ENCODE peak calls at places on chromosome X, in six cellular contexts. X, J, A, T, Y and S are unnamed samples.

GRCh38 chrX:81259714-81260395 is 58.0 kb downstream of the SH3BGRL start:
- DNase-seq in T (no peak), Y (no peak), J (no peak), A (no peak), X (no peak), S (no peak)

GRCh38 chrX:30023451-30023850 is 191.9 kb upstream of the MAGEB2 start:
- DNase-seq in X (no peak), J (no peak), T (no peak), Y (no peak), A (no peak), S (no peak)

GRCh38 chrX:46575991-46576392 is 2.4 kb downstream of the CHST7 start:
- DNase-seq in X (peak), Y (peak), J (no peak), A (no peak), T (peak), S (no peak)

GRCh38 chrX:128294198-128294597 is 242.0 kb upstream of the ACTRT1 start:
- DNase-seq in T (no peak), J (no peak), A (no peak), Y (no peak), X (no peak), S (no peak)

GRCh38 chrX:9147631-9148189 is 113.8 kb upstream of the FAM9B start:
- DNase-seq in Y (peak), J (no peak), X (no peak), T (no peak), A (no peak), S (no peak)

GRCh38 chrX:50905334-50905733 is 5.2 kb upstream of the BMP15 start:
- DNase-seq in A (no peak), T (no peak), X (no peak), J (no peak), Y (no peak), S (no peak)

GRCh38 chrX:12002876-12003275 is 135.4 kb upstream of the FRMPD4 start:
- DNase-seq in Y (no peak), A (no peak), T (no peak), X (no peak), J (no peak), S (no peak)

GRCh38 chrX:136176399-136176825 is 29.1 kb downstream of the FHL1 start:
- DNase-seq in T (peak), J (no peak), X (peak), Y (no peak), A (no peak), S (no peak)

GRCh38 chrX:48793935-48794334 is 7.5 kb downstream of the GATA1 start:
- DNase-seq in A (no peak), T (no peak), Y (no peak), J (no peak), X (no peak), S (no peak)

GRCh38 chrX:107711521-107712041 is 64.0 kb downstream of the TSC22D3 start:
- DNase-seq in T (no peak), J (no peak), Y (no peak), X (no peak), A (no peak), S (no peak)

GRCh38 chrX:147803948-147804347 is 107.8 kb upstream of the FMR1 start:
- DNase-seq in Y (no peak), J (no peak), T (no peak), X (no peak), A (no peak), S (no peak)

GRCh38 chrX:27775984-27776383 is 31.8 kb upstream of the MAGEB10 start:
- DNase-seq in T (no peak), A (no peak), Y (no peak), X (no peak), J (no peak), S (no peak)

GRCh38 chrX:68978211-68978780 is 149.5 kb downstream of the EFNB1 start:
- DNase-seq in Y (peak), A (no peak), J (no peak), X (no peak), T (no peak), S (no peak)

GRCh38 chrX:108304210-108304609 is 134.0 kb downstream of the COL4A6 start:
- DNase-seq in T (no peak), Y (peak), A (no peak), J (no peak), X (no peak), S (no peak)

GRCh38 chrX:132489256-132490085 is 633 bp upstream of the MBNL3 start:
- DNase-seq in X (peak), J (peak), A (no peak), Y (peak), T (peak), S (no peak)

GRCh38 chrX:132493095-132493494 is 4.3 kb upstream of the MBNL3 start:
- DNase-seq in J (no peak), Y (no peak), A (no peak), X (no peak), T (no peak), S (no peak)

GRCh38 chrX:132490086-132490419 is 1.2 kb upstream of the MBNL3 start:
- DNase-seq in T (no peak), A (no peak), Y (no peak), X (no peak), J (no peak), S (no peak)

GRCh38 chrX:132488819-132489255 is at the start of gene MBNL3:
- DNase-seq in T (peak), Y (peak), J (peak), X (peak), A (no peak), S (peak)

GRCh38 chrX:132491191-132491590 is 2.4 kb upstream of the MBNL3 start:
- DNase-seq in J (no peak), X (peak), Y (no peak), T (no peak), A (no peak), S (peak)
- TF ChIP-seq CTCF in J (no peak), X (no peak), Y (no peak), T (no peak), A (no peak), S (peak)

DNA sequence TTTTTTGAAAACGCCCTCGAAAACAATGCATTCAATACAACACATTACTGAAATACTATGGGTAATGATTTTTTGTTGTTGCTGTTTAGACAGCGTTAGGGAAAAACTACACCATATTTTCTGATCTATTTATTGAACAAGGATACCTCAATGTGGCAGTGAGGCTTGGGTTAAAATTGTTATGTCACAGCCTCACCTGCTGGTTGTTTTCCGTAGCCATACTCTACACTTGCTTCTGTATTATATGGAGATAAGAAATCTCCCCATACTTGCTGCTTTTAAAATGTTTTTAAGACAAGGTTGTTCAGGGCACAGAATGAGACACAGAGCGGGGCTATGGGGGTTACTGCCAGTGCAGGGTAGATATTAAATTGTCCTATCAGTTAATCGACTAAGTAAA is 221.6 kb upstream of the FTHL17 start:
- DNase-seq in T (no peak), J (no peak), Y (peak), X (no peak), A (no peak), S (no peak)
- TF ChIP-seq CTCF in T (no peak), J (no peak), Y (peak), X (no peak), A (peak), S (no peak)

DNA sequence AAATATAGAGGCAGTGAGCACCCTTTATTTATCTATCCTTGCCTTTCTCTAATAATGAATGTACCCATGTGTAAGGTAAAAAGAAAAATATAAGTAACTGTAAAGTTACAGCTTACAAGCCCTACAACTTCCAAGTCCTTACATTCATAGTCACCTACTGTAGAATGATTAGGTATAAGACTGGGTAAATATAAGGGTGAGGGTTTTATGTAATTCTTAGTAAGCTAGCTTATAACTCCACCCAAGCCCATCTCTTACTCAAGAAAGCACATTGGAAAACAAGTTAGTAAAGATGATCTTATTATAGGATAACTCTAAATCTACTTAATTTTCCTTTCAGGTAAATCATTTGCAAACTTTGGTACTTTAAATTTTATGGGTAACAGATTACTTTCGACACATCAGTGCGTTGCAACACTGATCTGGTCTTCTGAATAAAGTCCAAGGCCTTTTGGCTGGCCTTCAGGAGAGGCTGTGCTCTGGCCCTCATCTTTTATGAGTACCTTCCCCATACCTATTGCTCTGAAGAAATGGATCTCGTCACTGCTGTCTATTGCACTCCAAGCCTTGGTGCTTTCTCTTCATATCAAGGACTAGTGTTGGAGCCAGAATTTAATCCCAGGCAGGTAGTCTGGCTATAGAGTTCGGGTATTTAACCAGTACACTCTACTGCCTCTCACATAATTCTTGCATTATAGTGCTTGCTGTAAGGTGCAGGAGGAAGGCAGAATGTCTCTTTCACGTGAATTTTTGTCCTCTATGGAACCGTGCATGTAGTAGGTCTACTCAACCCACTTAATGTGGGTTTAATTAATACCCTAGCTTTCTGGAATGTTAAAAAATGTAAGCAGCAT is 443.6 kb upstream of the AR start:
- DNase-seq in A (no peak), T (no peak), J (no peak), X (no peak), Y (no peak), S (no peak)
- TF ChIP-seq CTCF in A (no peak), T (no peak), J (no peak), X (no peak), Y (no peak), S (no peak)

GRCh38 chrX:2732649-2733048 is 19.2 kb upstream of the XG start:
- DNase-seq in J (no peak), Y (no peak), T (no peak), A (no peak), X (no peak), S (no peak)

GRCh38 chrX:2735270-2735669 is 16.6 kb upstream of the XG start:
- DNase-seq in A (no peak), J (no peak), X (no peak), T (no peak), Y (no peak), S (no peak)

GRCh38 chrX:2732076-2732475 is 19.8 kb upstream of the XG start:
- DNase-seq in A (no peak), J (no peak), X (no peak), T (no peak), Y (no peak), S (no peak)
- TF ChIP-seq CTCF in A (no peak), J (no peak), X (no peak), T (no peak), Y (no peak), S (no peak)

GRCh38 chrX:40694833-40695232 is 40.5 kb downstream of the MED14 start:
- DNase-seq in Y (no peak), X (no peak), T (no peak), J (no peak), A (no peak), S (no peak)
- TF ChIP-seq CTCF in Y (no peak), X (no peak), T (no peak), J (no peak), A (no peak), S (no peak)